ENCODE peak calls at places on chromosomes 13 and 19, in eight cellular contexts. H is C1 segment of cervical spinal cord; B is KG1; Y is stimulated activated naive CD8-positive, alpha-beta T cell treated with anti-CD3 and anti-CD28 coated beads, Interleukin-15, Interleukin-2, amounts not matched to agents 100 U/mL and 50 U/mL, for 24 hours; U is substantia nigra; P is foreskin fibroblast; E is BE2C; T is HT-29. Z is an unnamed sample.

GRCh38 chr13:112672651-112673284 is 17.1 kb upstream of the ATP11A start:
- DNase-seq in E (no peak), T (no peak), P (no peak), H (no peak), Y (no peak), B (no peak), U (no peak), Z (no peak)

GRCh38 chr13:40667622-40667978 is 1.2 kb upstream of the FOXO1 start:
- DNase-seq in B (no peak), H (no peak), P (no peak), Y (no peak), T (peak), U (no peak), E (no peak), Z (no peak)

GRCh38 chr19:54041969-54042606 is 21.6 kb downstream of the VSTM1 start:
- DNase-seq in H (no peak), T (no peak), B (no peak), P (no peak), E (no peak), Y (no peak), U (no peak), Z (no peak)

GRCh38 chr13:107276936-107277335 is 709.0 kb upstream of the ARGLU1 start:
- DNase-seq in T (no peak), H (no peak), B (no peak), U (no peak), P (no peak), E (no peak), Y (no peak), Z (no peak)

GRCh38 chr13:77919351-77920294 is 992 bp upstream of the EDNRB start:
- DNase-seq in P (no peak), T (no peak), E (peak), U (peak), H (peak), Y (peak), B (no peak), Z (peak)

GRCh38 chr13:100392709-100393630 is 195.6 kb downstream of the GGACT start:
- DNase-seq in Y (peak), T (peak), U (no peak), E (peak), H (no peak), B (no peak), P (peak), Z (peak)

GRCh38 chr13:20160346-20161274 is at the start of gene GJA3:
- DNase-seq in B (no peak), P (peak), U (no peak), H (no peak), Y (peak), E (no peak), T (peak), Z (peak)

GRCh38 chr19:13790354-13790753 is 4.9 kb upstream of the ZSWIM4 start:
- DNase-seq in E (no peak), Y (no peak), T (no peak), B (no peak), P (no peak), U (no peak), H (no peak), Z (no peak)

GRCh38 chr19:35141627-35142401 is 1.2 kb upstream of the FXYD7 start:
- DNase-seq in U (no peak), H (no peak), P (no peak), E (no peak), Y (peak), T (no peak), B (no peak), Z (no peak)

GRCh38 chr19:1173845-1174809 is at the start of gene SBNO2:
- DNase-seq in B (peak), Y (peak), H (peak), E (peak), U (peak), T (peak), P (peak), Z (peak)

GRCh38 chr13:86731987-86732386 is 932.8 kb upstream of the SLITRK6 start:
- DNase-seq in P (no peak), T (no peak), E (no peak), U (no peak), H (no peak), Y (no peak), B (no peak), Z (no peak)

GRCh38 chr19:32464279-32464678 is 58.7 kb downstream of the DPY19L3 start:
- DNase-seq in P (no peak), T (peak), H (no peak), Y (no peak), U (no peak), E (no peak), B (no peak), Z (no peak)

GRCh38 chr19:4534836-4535658 is at the start of gene PLIN5:
- DNase-seq in B (no peak), Y (peak), E (peak), H (no peak), U (peak), P (no peak), T (peak), Z (peak)

GRCh38 chr19:4570423-4570822 is 10.9 kb upstream of the SEMA6B start:
- DNase-seq in E (no peak), T (no peak), P (no peak), H (no peak), B (no peak), U (no peak), Y (no peak), Z (no peak)

GRCh38 chr19:41893899-41894298 is 10.9 kb downstream of the ARHGEF1 start:
- DNase-seq in B (no peak), U (no peak), T (peak), P (no peak), E (no peak), Y (no peak), H (no peak), Z (peak)

GRCh38 chr13:42041684-42042035 is 6.8 kb upstream of the DGKH start:
- DNase-seq in B (no peak), E (peak), U (peak), T (peak), P (peak), Y (peak), H (no peak), Z (peak)

Z was measured in activated T-cell treated with anti-CD3 and anti-CD28 coated beads, Interleukin-2, amount 50 U/mL, for 24 hours.